ENCODE peak calls at places on chromosomes 13 and 19, in four cellular contexts. K, O, X and E are unnamed samples.

GRCh38 chr19:1460033-1460995 is 10.4 kb downstream of the APC2 start:
- DNase-seq in X (no peak), K (peak; percentile 7), O (no peak), E (no peak)

GRCh38 chr13:33375421-33375820 is 89.9 kb upstream of the STARD13 start:
- DNase-seq in O (no peak), X (no peak), K (no peak), E (no peak)

GRCh38 chr13:28493740-28494536 is 990 bp downstream of the FLT1 start:
- DNase-seq in X (no peak), K (peak; percentile 36), O (no peak), E (no peak)

GRCh38 chr19:18612772-18613588 is at the start of gene TMEM59L:
- DNase-seq in O (peak; percentile 64), X (no peak), K (peak; percentile 60), E (no peak)

GRCh38 chr19:58107778-58108545 is 9.9 kb upstream of the ZSCAN18 start:
- DNase-seq in X (no peak), O (no peak), K (no peak), E (no peak)

GRCh38 chr13:52159159-52159982 is at the start of gene NEK3:
- DNase-seq in K (peak; percentile 78), O (peak; percentile 65), X (peak; percentile 59), E (peak; percentile 47)

GRCh38 chr13:66180806-66181205 is 1049.3 kb downstream of the PCDH9 start:
- DNase-seq in X (no peak), O (no peak), K (no peak), E (no peak)

GRCh38 chr19:48480151-48480475 is 10.9 kb downstream of the CYTH2 start:
- DNase-seq in X (no peak), O (no peak), K (peak; percentile 73), E (no peak)

GRCh38 chr13:73272831-73273230 is 214.0 kb downstream of the KLF5 start:
- DNase-seq in O (no peak), K (no peak), X (no peak), E (no peak)

GRCh38 chr13:78700121-78700910 is 41.4 kb upstream of the OBI1 start:
- DNase-seq in K (no peak), O (no peak), X (no peak), E (no peak)

GRCh38 chr13:62320129-62320724 is 904.6 kb upstream of the PCDH20 start:
- DNase-seq in K (no peak), X (peak; percentile 22), O (no peak), E (peak; percentile 46)

GRCh38 chr19:872266-872951 is 12.9 kb downstream of the CFD start:
- DNase-seq in X (no peak), K (peak; percentile 91), O (peak; percentile 76), E (peak; percentile 61)

GRCh38 chr19:31781542-31781941 is 432.3 kb upstream of the TSHZ3 start:
- DNase-seq in K (no peak), O (no peak), X (no peak), E (no peak)

GRCh38 chr19:39413903-39414608 is 1.6 kb downstream of the PLEKHG2 start:
- DNase-seq in K (no peak), X (peak; percentile 32), O (peak; percentile 50), E (no peak)

GRCh38 chr19:18278521-18279265 is 2.7 kb downstream of the JUND start:
- DNase-seq in O (peak; percentile 29), K (no peak), X (no peak), E (no peak)

GRCh38 chr13:22091222-22091970 is 420.5 kb downstream of the FGF9 start:
- DNase-seq in X (no peak), O (no peak), K (no peak), E (no peak)

GRCh38 chr19:377801-378581 is 31.0 kb downstream of the C2CD4C start:
- DNase-seq in K (no peak), X (no peak), O (no peak), E (no peak)

GRCh38 chr13:105918842-105919741 is 616.4 kb downstream of the EFNB2 start:
- DNase-seq in X (peak; percentile 3), O (no peak), K (no peak), E (peak; percentile 88)

GRCh38 chr19:17529239-17530158 is 18.1 kb downstream of the PGLS start:
- DNase-seq in O (no peak), X (no peak), K (no peak), E (no peak)

GRCh38 chr13:47875206-47875605 is 125.9 kb downstream of the SUCLA2 start:
- DNase-seq in O (no peak), K (no peak), X (no peak), E (no peak)

GRCh38 chr19:9313756-9314155 is 4.1 kb upstream of the ZNF699 start:
- DNase-seq in K (no peak), X (no peak), O (no peak), E (no peak)

GRCh38 chr13:48401480-48401879 is 11.4 kb downstream of the LPAR6 start:
- DNase-seq in K (no peak), X (no peak), O (no peak), E (no peak)

GRCh38 chr13:48653074-48654054 is at the start of gene CYSLTR2:
- DNase-seq in K (no peak), O (no peak), X (no peak), E (no peak)

GRCh38 chr19:22286151-22286810 is at the start of gene ZNF729:
- DNase-seq in O (no peak), K (no peak), X (no peak), E (no peak)

GRCh38 chr19:1275260-1275975 is at the start of gene FAM174C:
- DNase-seq in X (peak; percentile 91), O (peak; percentile 86), K (peak; percentile 95), E (peak; percentile 93)

GRCh38 chr19:43780706-43781525 is at the start of gene KCNN4:
- DNase-seq in O (peak; percentile 78), X (no peak), K (no peak), E (peak; percentile 71)

GRCh38 chr13:98200211-98200878 is 23.3 kb upstream of the RNF113B start:
- DNase-seq in O (no peak), K (no peak), X (no peak), E (no peak)

GRCh38 chr13:98198683-98199082 is 21.6 kb upstream of the RNF113B start:
- DNase-seq in O (no peak), X (no peak), K (no peak), E (no peak)

GRCh38 chr13:98202026-98202425 is 25.0 kb upstream of the RNF113B start:
- DNase-seq in O (no peak), X (peak; percentile 59), K (no peak), E (no peak)

GRCh38 chr13:98201178-98201577 is 24.1 kb upstream of the RNF113B start:
- DNase-seq in O (no peak), X (no peak), K (no peak), E (no peak)

GRCh38 chr13:98199480-98199879 is 22.4 kb upstream of the RNF113B start:
- DNase-seq in O (no peak), X (peak; percentile 77), K (no peak), E (no peak)
- TF ChIP-seq ATF3 in O (no peak), X (no peak), K (no peak), E (no peak)

GRCh38 chr13:43132911-43133310 is 109.5 kb downstream of the DNAJC15 start:
- DNase-seq in O (no peak), K (no peak), X (no peak), E (no peak)

GRCh38 chr13:43129511-43130130 is 106.2 kb downstream of the DNAJC15 start:
- DNase-seq in O (no peak), K (no peak), X (no peak), E (no peak)

GRCh38 chr13:43134896-43135295 is 111.5 kb downstream of the DNAJC15 start:
- DNase-seq in O (no peak), X (no peak), K (no peak), E (no peak)

GRCh38 chr13:43133792-43134191 is 110.4 kb downstream of the DNAJC15 start:
- DNase-seq in O (no peak), K (peak; percentile 26), X (no peak), E (no peak)

GRCh38 chr13:43132228-43132627 is 108.8 kb downstream of the DNAJC15 start:
- DNase-seq in O (no peak), K (peak; percentile 41), X (peak; percentile 52), E (peak; percentile 35)
- TF ChIP-seq ATF3 in O (no peak), K (no peak), X (no peak), E (no peak)

GRCh38 chr13:50616101-50616500 is 227.4 kb downstream of the DLEU7 start:
- DNase-seq in X (no peak), O (no peak), K (no peak), E (no peak)
- TF ChIP-seq ATF3 in X (no peak), O (no peak), K (no peak), E (no peak)

GRCh38 chr19:35355851-35356460 is 2.3 kb upstream of the FFAR3 start:
- DNase-seq in K (no peak), X (no peak), O (no peak), E (no peak)

GRCh38 chr19:35353635-35354034 is 4.6 kb upstream of the FFAR3 start:
- DNase-seq in X (no peak), O (no peak), K (no peak), E (no peak)

GRCh38 chr19:35352177-35352447 is 4.4 kb downstream of the FFAR1 start:
- DNase-seq in O (no peak), X (no peak), K (no peak), E (no peak)

GRCh38 chr19:35352448-35353304 is 5.0 kb downstream of the FFAR1 start:
- DNase-seq in K (peak; percentile 76), X (peak; percentile 72), O (peak; percentile 77), E (peak; percentile 59)

GRCh38 chr19:35354898-35355297 is 3.4 kb upstream of the FFAR3 start:
- DNase-seq in K (no peak), X (no peak), O (no peak), E (no peak)
- TF ChIP-seq ATF3 in K (no peak), X (no peak), O (no peak), E (no peak)

GRCh38 chr19:14974488-14974887 is 5.2 kb downstream of the SLC1A6 start:
- DNase-seq in X (no peak), K (no peak), O (no peak), E (no peak)

GRCh38 chr19:14978377-14978776 is 1.3 kb downstream of the SLC1A6 start:
- DNase-seq in O (no peak), K (no peak), X (no peak), E (no peak)

GRCh38 chr19:14979136-14979497 is 547 bp downstream of the SLC1A6 start:
- DNase-seq in X (no peak), O (no peak), K (peak; percentile 45), E (no peak)

GRCh38 chr19:14979498-14980255 is at the start of gene SLC1A6:
- DNase-seq in O (no peak), K (peak; percentile 75), X (no peak), E (no peak)

DNA sequence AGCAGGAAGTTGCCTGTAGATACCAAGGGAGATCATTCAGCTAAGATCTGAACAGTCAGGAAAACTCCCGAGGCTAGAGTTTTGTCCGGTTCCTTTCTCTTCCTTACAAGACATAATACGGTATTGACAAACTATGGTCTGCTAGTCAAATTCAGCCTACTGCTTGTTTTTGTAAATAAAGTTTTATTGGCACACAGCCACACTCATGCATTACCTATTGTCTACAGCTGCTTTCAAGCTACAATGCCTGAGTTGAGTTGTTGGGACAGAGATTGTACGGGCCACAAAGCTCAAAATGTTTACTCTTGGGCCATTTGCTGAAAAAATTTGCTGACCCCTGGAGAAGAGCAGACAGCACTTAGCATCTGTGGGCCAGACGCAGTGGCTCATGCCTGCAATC is 2.5 kb downstream of the SLC1A6 start:
- DNase-seq in K (no peak), O (no peak), X (no peak), E (no peak)
- TF ChIP-seq ATF3 in K (no peak), O (no peak), X (no peak), E (no peak)